ENCODE peak calls at places on chromosomes 12 and 14, in four cellular contexts. M, E, U and N are unnamed samples.

GRCh38 chr12:113299619-113300237 is 35.2 kb downstream of the SLC8B1 start:
- DNase-seq in E (no peak), M (peak), U (peak), N (peak)

GRCh38 chr12:106632797-106633450 is 50.1 kb downstream of the RFX4 start:
- DNase-seq in U (no peak), E (no peak), M (no peak), N (no peak)

GRCh38 chr12:18703916-18704315 is 33.9 kb downstream of the PLCZ1 start:
- DNase-seq in M (no peak), E (no peak), U (no peak), N (no peak)

GRCh38 chr14:38762436-38762835 is 340.6 kb downstream of the SEC23A start:
- DNase-seq in M (no peak), E (no peak), U (no peak), N (no peak)

GRCh38 chr12:14841761-14842160 is 1.6 kb downstream of the ART4 start:
- DNase-seq in M (peak), U (no peak), E (no peak), N (peak)

GRCh38 chr14:89205137-89205740 is 211.8 kb downstream of the FOXN3 start:
- DNase-seq in E (no peak), U (no peak), M (no peak), N (no peak)

GRCh38 chr14:64966976-64967375 is 5.2 kb downstream of the RAB15 start:
- DNase-seq in M (no peak), U (no peak), E (no peak), N (no peak)

GRCh38 chr12:39365364-39366001 is 77.4 kb downstream of the KIF21A start:
- DNase-seq in E (no peak), M (no peak), U (no peak), N (no peak)

GRCh38 chr12:117491711-117492110 is 130.3 kb upstream of the NOS1 start:
- DNase-seq in M (no peak), E (no peak), U (no peak), N (no peak)

GRCh38 chr12:42372154-42372791 is 46.3 kb downstream of the PPHLN1 start:
- DNase-seq in U (no peak), E (peak), M (peak), N (peak)

GRCh38 chr14:47191693-47192092 is 483.7 kb downstream of the MDGA2 start:
- DNase-seq in U (no peak), M (no peak), E (no peak), N (no peak)

GRCh38 chr12:21882635-21883034 is 58.6 kb downstream of the ABCC9 start:
- DNase-seq in M (no peak), U (no peak), E (no peak), N (no peak)

GRCh38 chr14:22266141-22266442 is 322.9 kb downstream of the DAD1 start:
- DNase-seq in E (no peak), U (no peak), M (peak), N (no peak)

GRCh38 chr12:238116-238515 is 24.2 kb upstream of the SLC6A12 start:
- DNase-seq in E (no peak), M (no peak), U (no peak), N (no peak)

GRCh38 chr12:130967631-130968030 is 13.9 kb downstream of the ADGRD1 start:
- DNase-seq in M (no peak), U (peak), E (no peak), N (no peak)

GRCh38 chr12:11653215-11653753 is 3.8 kb downstream of the ETV6 start:
- DNase-seq in M (peak), U (no peak), E (no peak), N (no peak)

GRCh38 chr12:117090816-117091711 is 8.2 kb downstream of the TESC start:
- DNase-seq in M (no peak), U (no peak), E (no peak), N (no peak)

GRCh38 chr12:64181504-64182291 is 40.4 kb downstream of the KICS2 start:
- DNase-seq in M (peak), E (peak), U (peak), N (peak)

GRCh38 chr12:1218369-1218768 is 227.3 kb downstream of the ERC1 start:
- DNase-seq in U (no peak), M (no peak), E (no peak), N (no peak)

GRCh38 chr14:86203843-86204242 is 673.9 kb downstream of the FLRT2 start:
- DNase-seq in U (no peak), E (no peak), M (no peak), N (no peak)

GRCh38 chr12:93244514-93245077 is 133.1 kb upstream of the NUDT4 start:
- DNase-seq in M (no peak), U (no peak), E (no peak), N (no peak)

GRCh38 chr14:69818760-69819191 is 21.7 kb upstream of the SLC10A1 start:
- DNase-seq in U (peak), M (peak), E (peak), N (peak)

GRCh38 chr12:115623764-115624334 is 653.6 kb downstream of the MED13L start:
- DNase-seq in U (peak), M (no peak), E (peak), N (peak)

GRCh38 chr12:29844667-29845066 is 60.9 kb upstream of the TMTC1 start:
- DNase-seq in M (peak), U (no peak), E (no peak), N (no peak)

GRCh38 chr12:13941258-13942249 is 39.8 kb downstream of the GRIN2B start:
- DNase-seq in M (peak), E (peak), U (peak), N (peak)

GRCh38 chr14:74955229-74955999 is at the start of gene PGF:
- DNase-seq in M (no peak), U (peak), E (peak), N (peak)

GRCh38 chr14:33525626-33526025 is 425.2 kb downstream of the EGLN3 start:
- DNase-seq in U (no peak), E (no peak), M (no peak), N (peak)

GRCh38 chr12:8698132-8698829 is 490 bp downstream of the RIMKLB start:
- DNase-seq in M (peak), E (peak), U (peak), N (peak)

GRCh38 chr12:106601031-106601430 is 18.2 kb downstream of the RFX4 start:
- DNase-seq in E (peak), U (peak), M (no peak), N (no peak)

GRCh38 chr14:76514599-76514998 is 138.7 kb downstream of the ESRRB start:
- DNase-seq in U (no peak), M (peak), E (no peak), N (no peak)

DNA sequence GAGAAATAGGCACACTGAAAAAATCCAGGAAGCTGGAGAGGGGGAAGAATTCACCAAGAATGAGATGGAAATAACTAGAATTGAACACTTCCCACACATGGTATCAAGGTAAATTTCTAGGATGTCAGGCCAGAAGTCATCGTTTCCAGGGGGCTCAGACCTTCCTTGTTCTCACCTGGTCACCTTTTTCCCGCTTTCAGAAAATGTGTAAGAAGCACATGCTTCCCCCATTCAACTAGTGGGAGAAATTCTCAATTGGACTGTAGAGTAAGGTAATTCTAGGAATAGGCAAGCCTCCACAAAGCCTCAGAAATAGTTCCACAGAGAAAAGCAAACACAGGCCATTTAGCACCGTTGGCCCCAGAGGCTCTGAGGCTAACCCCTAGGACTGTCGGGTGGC is 2.8 kb upstream of the PTMS start:
- DNase-seq in U (no peak), E (no peak), M (no peak), N (no peak)
- H2BK120ac ChIP-seq in U (peak), E (peak), M (peak), N (peak)

GRCh38 chr12:52178984-52179383 is 12.8 kb downstream of the KRT80 start:
- DNase-seq in U (no peak), E (no peak), M (no peak), N (no peak)

GRCh38 chr12:52173526-52173925 is 18.3 kb downstream of the KRT80 start:
- DNase-seq in E (no peak), M (no peak), U (no peak), N (no peak)

GRCh38 chr12:52172956-52173355 is 18.9 kb downstream of the KRT80 start:
- DNase-seq in E (no peak), U (no peak), M (no peak), N (no peak)

GRCh38 chr12:52178443-52178842 is 13.4 kb downstream of the KRT80 start:
- DNase-seq in E (no peak), U (no peak), M (no peak), N (no peak)

DNA sequence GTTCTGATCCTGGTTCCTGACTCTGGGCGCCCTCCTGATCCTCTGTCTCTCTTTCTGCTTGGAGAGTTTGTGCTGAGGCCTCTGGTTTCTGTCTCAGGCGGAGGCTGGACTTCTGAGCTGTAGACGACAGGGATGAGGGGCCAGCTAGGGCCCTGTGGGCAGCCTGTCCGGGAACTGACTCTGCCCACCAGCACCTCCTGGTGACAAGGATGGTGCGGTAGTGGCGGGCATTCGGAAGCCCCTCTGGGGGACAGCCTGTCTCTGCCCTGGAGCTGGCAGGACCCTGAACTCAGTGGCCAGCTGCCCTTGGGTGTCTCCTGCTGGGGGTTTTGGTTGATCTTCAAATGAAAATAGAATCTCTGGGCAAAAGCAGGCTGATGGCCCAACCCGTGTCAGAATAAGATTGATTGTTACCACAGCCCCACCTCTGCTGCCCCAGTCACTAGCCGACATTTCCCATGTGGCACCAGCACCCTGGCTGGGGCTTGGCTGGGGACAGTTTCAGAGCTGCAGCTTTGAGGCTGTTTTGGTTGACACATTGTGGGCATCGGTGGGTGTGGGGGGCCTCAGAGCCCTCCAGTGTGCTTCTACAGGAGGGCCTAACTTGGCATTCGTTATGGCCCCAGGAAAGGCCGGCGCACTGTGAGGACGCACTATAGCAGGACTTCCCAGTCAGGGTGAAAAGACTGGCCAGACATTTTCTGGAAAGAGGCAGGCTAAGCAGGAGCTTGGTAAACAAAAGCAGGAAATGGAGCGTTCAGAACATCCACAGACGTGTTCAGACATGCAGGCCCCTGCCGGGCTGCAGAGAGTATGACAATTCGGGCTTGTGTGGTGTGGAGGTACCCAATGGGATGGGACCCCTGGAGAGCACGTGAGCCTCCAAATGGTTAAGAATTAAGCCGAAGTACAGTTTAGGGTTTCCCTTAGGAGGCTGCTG is 16.1 kb downstream of the KRT80 start:
- DNase-seq in M (no peak), E (no peak), U (peak), N (peak)
- H2AFZ ChIP-seq in M (peak), E (peak), U (no peak), N (no peak)

DNA sequence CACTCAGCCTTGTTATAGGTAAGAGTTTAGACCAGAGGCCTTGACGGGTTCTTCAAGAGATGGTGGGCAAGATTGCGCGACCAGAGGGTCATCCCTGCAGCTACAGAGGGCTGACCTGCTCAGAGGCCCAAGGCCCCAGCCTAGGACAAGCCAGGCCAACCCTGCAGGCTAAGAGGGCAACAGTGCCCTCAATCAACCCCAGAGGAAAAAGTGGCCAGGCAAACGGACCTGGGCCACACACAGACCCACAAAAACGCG is 1.3 kb downstream of the SSH1 start:
- DNase-seq in E (no peak), M (no peak), U (no peak), N (no peak)
- H2BK120ac ChIP-seq in E (no peak), M (peak), U (no peak), N (peak)

DNA sequence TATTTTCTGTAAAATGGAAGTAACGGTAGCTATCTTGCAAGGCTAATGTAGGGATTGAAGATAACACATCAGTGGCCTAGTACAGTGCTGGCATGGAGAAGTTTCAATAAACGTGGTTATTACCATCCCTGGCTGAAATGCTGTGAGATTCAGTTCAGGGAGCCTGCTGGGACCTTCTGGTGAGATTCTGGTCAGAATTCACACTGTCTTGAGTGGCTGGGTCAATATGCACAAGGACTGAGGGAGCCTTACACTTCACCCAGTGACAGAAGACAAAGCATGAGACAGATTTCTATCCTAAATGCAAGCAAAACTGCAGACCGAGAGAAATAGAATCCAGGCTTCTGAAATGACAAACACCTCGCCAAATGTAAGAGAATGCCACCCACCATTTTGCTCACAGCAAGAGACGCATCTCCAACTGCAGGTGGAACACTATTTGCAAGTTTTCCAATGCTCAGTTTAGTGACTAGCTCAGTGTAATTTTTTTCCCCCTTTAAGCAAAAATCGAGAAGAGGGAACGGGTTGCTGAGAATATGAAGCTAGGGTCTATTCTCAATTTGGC is 201.5 kb downstream of the TTC7B start:
- DNase-seq in U (no peak), E (no peak), M (no peak), N (no peak)
- H2AFZ ChIP-seq in U (no peak), E (peak), M (no peak), N (no peak)

GRCh38 chr14:68241862-68242490 is 422.4 kb downstream of the RAD51B start:
- DNase-seq in U (no peak), E (no peak), M (no peak), N (no peak)
- H2BK120ac ChIP-seq in U (no peak), E (no peak), M (no peak), N (peak)

GRCh38 chr14:68374682-68375081 is 418.2 kb downstream of the ZFP36L1 start:
- DNase-seq in U (no peak), M (no peak), E (no peak), N (no peak)

GRCh38 chr14:68369289-68369925 is 423.5 kb downstream of the ZFP36L1 start:
- DNase-seq in M (no peak), E (no peak), U (no peak), N (no peak)

GRCh38 chr14:68373124-68373646 is 419.7 kb downstream of the ZFP36L1 start:
- DNase-seq in M (no peak), U (no peak), E (no peak), N (no peak)

GRCh38 chr14:68373847-68374582 is 418.9 kb downstream of the ZFP36L1 start:
- DNase-seq in M (no peak), E (no peak), U (no peak), N (no peak)

GRCh38 chr14:68372363-68372762 is 420.5 kb downstream of the ZFP36L1 start:
- DNase-seq in U (no peak), E (no peak), M (no peak), N (no peak)
- H2AFZ ChIP-seq in U (no peak), E (no peak), M (no peak), N (no peak)

GRCh38 chr12:50925342-50925651 is 27.0 kb upstream of the HIGD1C start:
- DNase-seq in U (peak), M (no peak), E (no peak), N (no peak)
- H2BK120ac ChIP-seq in U (no peak), M (peak), E (no peak), N (peak)

DNA sequence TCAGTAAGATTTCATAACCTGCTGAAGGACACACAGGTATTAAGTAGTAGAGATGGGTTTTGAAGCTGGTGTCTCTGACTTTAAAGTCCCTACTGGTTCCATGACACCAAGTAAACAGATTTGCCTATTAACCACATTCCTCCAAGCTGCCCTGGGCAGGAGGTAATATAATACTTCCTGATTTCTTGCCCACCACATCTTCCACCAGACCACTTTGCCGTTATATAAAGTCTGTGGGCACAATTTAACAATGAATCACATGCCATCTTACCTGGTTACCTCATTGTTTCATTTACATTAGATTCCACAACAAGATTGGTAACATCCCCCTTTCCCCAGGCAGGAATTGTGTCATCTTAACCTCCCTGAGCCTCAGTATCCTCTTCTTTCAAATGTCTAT is 910 bp upstream of the LRRC23 start:
- DNase-seq in E (no peak), M (no peak), U (no peak), N (no peak)
- H2AFZ ChIP-seq in E (peak), M (no peak), U (no peak), N (no peak)

DNA sequence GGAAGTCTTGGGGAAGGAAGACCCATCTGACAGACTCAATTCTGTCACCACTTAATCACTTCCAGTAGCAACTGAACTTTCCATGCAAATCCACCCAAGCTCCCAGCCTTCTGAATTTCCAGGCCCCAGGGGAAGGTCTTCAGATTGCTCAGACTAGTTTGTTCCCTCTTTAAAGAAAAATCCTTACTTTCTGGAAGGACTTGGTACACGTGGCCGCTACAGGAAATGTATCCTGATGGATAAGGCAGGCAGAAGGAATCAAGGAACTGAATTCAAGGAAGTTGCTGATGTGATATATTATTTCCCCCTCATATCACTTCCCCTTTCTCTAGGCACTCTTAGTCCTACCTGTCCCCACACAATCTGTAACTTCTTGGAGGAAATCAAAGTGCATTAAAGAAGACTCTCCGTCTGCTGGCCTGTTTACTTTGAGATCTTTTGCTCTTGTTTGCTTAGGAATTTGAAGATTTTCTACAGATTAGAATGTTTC is 6.4 kb downstream of the NFKBIA start:
- DNase-seq in M (no peak), U (no peak), E (no peak), N (peak)
- H2BK120ac ChIP-seq in M (no peak), U (no peak), E (no peak), N (no peak)